ENCODE peak calls at places on chromosomes 3 and 15, in four cellular contexts. One of them, this sample, is unnamed.

GRCh38 chr15:39752991-39753390 is 29.6 kb downstream of the FSIP1 start:
- DNase-seq in omental fat pad: no peak
- DNase-seq in progenitor cell of endocrine pancreas: no peak
- DNase-seq in spleen: no peak
- DNase-seq in this sample: no peak

GRCh38 chr15:49171790-49172189 is 1.7 kb downstream of the GALK2 start:
- DNase-seq in omental fat pad: no peak
- DNase-seq in progenitor cell of endocrine pancreas: no peak
- DNase-seq in spleen: no peak
- DNase-seq in this sample: no peak

GRCh38 chr3:131708216-131708615 is 205.4 kb upstream of the MRPL3 start:
- DNase-seq in omental fat pad: no peak
- DNase-seq in progenitor cell of endocrine pancreas: no peak
- DNase-seq in spleen: no peak
- DNase-seq in this sample: no peak

GRCh38 chr15:47360296-47360695 is 357.0 kb upstream of the SEMA6D start:
- DNase-seq in omental fat pad: no peak
- DNase-seq in progenitor cell of endocrine pancreas: no peak
- DNase-seq in spleen: no peak
- DNase-seq in this sample: no peak

GRCh38 chr3:25235033-25235432 is 193.0 kb upstream of the RARB start:
- DNase-seq in omental fat pad: no peak
- DNase-seq in progenitor cell of endocrine pancreas: no peak
- DNase-seq in spleen: no peak
- DNase-seq in this sample: no peak

GRCh38 chr15:63855735-63856134 is 22.0 kb upstream of the HERC1 start:
- DNase-seq in omental fat pad: no peak
- DNase-seq in progenitor cell of endocrine pancreas: no peak
- DNase-seq in spleen: no peak
- DNase-seq in this sample: no peak

GRCh38 chr3:149080011-149080698 is 6.2 kb downstream of the HLTF start:
- DNase-seq in omental fat pad: no peak
- DNase-seq in progenitor cell of endocrine pancreas: no peak
- DNase-seq in spleen: no peak
- DNase-seq in this sample: no peak

GRCh38 chr15:77944002-77944867 is 133.3 kb downstream of the TBC1D2B start:
- DNase-seq in omental fat pad: peak
- DNase-seq in progenitor cell of endocrine pancreas: peak
- DNase-seq in spleen: peak
- DNase-seq in this sample: peak

GRCh38 chr3:195903950-195904290 is 4.4 kb downstream of the TNK2 start:
- DNase-seq in omental fat pad: no peak
- DNase-seq in progenitor cell of endocrine pancreas: no peak
- DNase-seq in spleen: peak
- DNase-seq in this sample: no peak

GRCh38 chr3:182837855-182838454 is 44.7 kb downstream of the ATP11B start:
- DNase-seq in omental fat pad: no peak
- DNase-seq in progenitor cell of endocrine pancreas: no peak
- DNase-seq in spleen: no peak
- DNase-seq in this sample: no peak

GRCh38 chr3:139354661-139355060 is 10.8 kb downstream of the MRPS22 start:
- DNase-seq in omental fat pad: no peak
- DNase-seq in progenitor cell of endocrine pancreas: no peak
- DNase-seq in spleen: no peak
- DNase-seq in this sample: no peak

GRCh38 chr15:41656188-41656587 is 4.0 kb upstream of the MGA start:
- DNase-seq in omental fat pad: no peak
- DNase-seq in progenitor cell of endocrine pancreas: no peak
- DNase-seq in spleen: no peak
- DNase-seq in this sample: no peak

GRCh38 chr3:72462611-72463011 is 385.6 kb downstream of the SHQ1 start:
- DNase-seq in omental fat pad: no peak
- DNase-seq in progenitor cell of endocrine pancreas: no peak
- DNase-seq in spleen: no peak
- DNase-seq in this sample: no peak

GRCh38 chr3:183210862-183211341 is 42.2 kb upstream of the B3GNT5 start:
- DNase-seq in omental fat pad: no peak
- DNase-seq in progenitor cell of endocrine pancreas: no peak
- DNase-seq in spleen: peak
- DNase-seq in this sample: no peak

GRCh38 chr15:45184562-45185041 is 3.2 kb downstream of the SHF start:
- DNase-seq in omental fat pad: no peak
- DNase-seq in progenitor cell of endocrine pancreas: no peak
- DNase-seq in spleen: peak
- DNase-seq in this sample: no peak

GRCh38 chr3:1693145-1693544 is 405.5 kb upstream of the CNTN4 start:
- DNase-seq in omental fat pad: no peak
- DNase-seq in progenitor cell of endocrine pancreas: no peak
- DNase-seq in spleen: no peak
- DNase-seq in this sample: no peak

GRCh38 chr3:119604878-119605277 is 7.2 kb downstream of the PLA1A start:
- DNase-seq in omental fat pad: no peak
- DNase-seq in progenitor cell of endocrine pancreas: no peak
- DNase-seq in spleen: no peak
- DNase-seq in this sample: no peak

GRCh38 chr3:16060358-16060852 is 114.1 kb upstream of the GALNT15 start:
- DNase-seq in omental fat pad: no peak
- DNase-seq in progenitor cell of endocrine pancreas: no peak
- DNase-seq in spleen: no peak
- DNase-seq in this sample: no peak

GRCh38 chr3:69855436-69856162 is 116.3 kb downstream of the MITF start:
- DNase-seq in omental fat pad: no peak
- DNase-seq in progenitor cell of endocrine pancreas: no peak
- DNase-seq in spleen: no peak
- DNase-seq in this sample: no peak

GRCh38 chr3:129482721-129483120 is 42.7 kb downstream of the IFT122 start:
- DNase-seq in omental fat pad: no peak
- DNase-seq in progenitor cell of endocrine pancreas: no peak
- DNase-seq in spleen: no peak
- DNase-seq in this sample: no peak

GRCh38 chr3:31960793-31961431 is 20.1 kb downstream of the OSBPL10 start:
- DNase-seq in omental fat pad: no peak
- DNase-seq in progenitor cell of endocrine pancreas: no peak
- DNase-seq in spleen: no peak
- DNase-seq in this sample: no peak

GRCh38 chr3:194840661-194841514 is 155.2 kb downstream of the FAM43A start:
- DNase-seq in omental fat pad: no peak
- DNase-seq in progenitor cell of endocrine pancreas: no peak
- DNase-seq in spleen: peak
- DNase-seq in this sample: no peak

GRCh38 chr3:194844046-194844445 is 158.4 kb downstream of the FAM43A start:
- DNase-seq in omental fat pad: no peak
- DNase-seq in progenitor cell of endocrine pancreas: no peak
- DNase-seq in spleen: peak
- DNase-seq in this sample: no peak

GRCh38 chr3:194843543-194843942 is 157.9 kb downstream of the FAM43A start:
- DNase-seq in omental fat pad: no peak
- DNase-seq in progenitor cell of endocrine pancreas: no peak
- DNase-seq in spleen: no peak
- DNase-seq in this sample: no peak

GRCh38 chr3:194838236-194838635 is 152.6 kb downstream of the FAM43A start:
- DNase-seq in omental fat pad: no peak
- DNase-seq in progenitor cell of endocrine pancreas: no peak
- DNase-seq in spleen: peak
- DNase-seq in this sample: no peak

GRCh38 chr3:194841515-194841841 is 155.8 kb downstream of the FAM43A start:
- DNase-seq in omental fat pad: no peak
- DNase-seq in progenitor cell of endocrine pancreas: no peak
- DNase-seq in spleen: no peak
- DNase-seq in this sample: no peak
- TF ChIP-seq CTCF in omental fat pad: no peak
- TF ChIP-seq CTCF in progenitor cell of endocrine pancreas: no peak
- TF ChIP-seq CTCF in spleen: no peak
- TF ChIP-seq CTCF in this sample: no peak

GRCh38 chr3:12830785-12831581 is 10.4 kb downstream of the RPL32 start:
- DNase-seq in omental fat pad: no peak
- DNase-seq in progenitor cell of endocrine pancreas: no peak
- DNase-seq in spleen: no peak
- DNase-seq in this sample: no peak
- TF ChIP-seq CTCF in omental fat pad: no peak
- TF ChIP-seq CTCF in progenitor cell of endocrine pancreas: no peak
- TF ChIP-seq CTCF in spleen: peak
- TF ChIP-seq CTCF in this sample: no peak

GRCh38 chr3:170848294-170848917 is 21.6 kb downstream of the RPL22L1 start:
- DNase-seq in omental fat pad: no peak
- DNase-seq in progenitor cell of endocrine pancreas: no peak
- DNase-seq in spleen: no peak
- DNase-seq in this sample: no peak
- TF ChIP-seq CTCF in omental fat pad: no peak
- TF ChIP-seq CTCF in progenitor cell of endocrine pancreas: peak
- TF ChIP-seq CTCF in spleen: peak
- TF ChIP-seq CTCF in this sample: peak

GRCh38 chr15:67105065-67105951 is 39.9 kb downstream of the SMAD3 start:
- DNase-seq in omental fat pad: no peak
- DNase-seq in progenitor cell of endocrine pancreas: no peak
- DNase-seq in spleen: peak
- DNase-seq in this sample: peak
- TF ChIP-seq CTCF in omental fat pad: no peak
- TF ChIP-seq CTCF in progenitor cell of endocrine pancreas: no peak
- TF ChIP-seq CTCF in spleen: no peak
- TF ChIP-seq CTCF in this sample: no peak

GRCh38 chr3:81003008-81003407 is 758.4 kb downstream of the GBE1 start:
- DNase-seq in omental fat pad: no peak
- DNase-seq in progenitor cell of endocrine pancreas: no peak
- DNase-seq in spleen: no peak
- DNase-seq in this sample: no peak

GRCh38 chr3:81003817-81004216 is 757.6 kb downstream of the GBE1 start:
- DNase-seq in omental fat pad: no peak
- DNase-seq in progenitor cell of endocrine pancreas: no peak
- DNase-seq in spleen: no peak
- DNase-seq in this sample: no peak

DNA sequence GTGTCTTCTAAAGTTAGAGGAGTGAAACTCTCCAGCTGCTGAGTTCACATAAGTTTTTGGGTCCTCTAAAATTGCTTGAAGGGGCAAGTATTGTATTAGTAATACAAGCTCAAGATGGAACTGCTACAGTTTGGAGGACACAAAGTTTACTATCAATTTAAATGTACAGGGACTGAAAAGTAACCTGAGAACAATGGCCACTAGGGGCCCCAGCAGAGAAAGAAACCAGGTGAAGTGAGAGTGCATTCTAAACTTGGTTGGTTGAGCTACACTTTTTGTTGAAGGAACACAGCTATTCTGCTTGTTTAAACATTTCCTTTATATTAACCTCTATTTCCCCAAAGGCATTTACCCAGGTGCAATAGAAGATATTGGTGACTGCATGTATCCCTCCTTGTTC is 755.5 kb downstream of the GBE1 start:
- DNase-seq in omental fat pad: no peak
- DNase-seq in progenitor cell of endocrine pancreas: no peak
- DNase-seq in spleen: no peak
- DNase-seq in this sample: no peak
- TF ChIP-seq CTCF in omental fat pad: no peak
- TF ChIP-seq CTCF in progenitor cell of endocrine pancreas: peak
- TF ChIP-seq CTCF in spleen: no peak
- TF ChIP-seq CTCF in this sample: no peak

GRCh38 chr15:59174846-59175831 is 31.5 kb upstream of the LDHAL6B start:
- DNase-seq in omental fat pad: no peak
- DNase-seq in progenitor cell of endocrine pancreas: peak
- DNase-seq in spleen: no peak
- DNase-seq in this sample: no peak
- TF ChIP-seq CTCF in omental fat pad: no peak
- TF ChIP-seq CTCF in progenitor cell of endocrine pancreas: peak
- TF ChIP-seq CTCF in spleen: peak
- TF ChIP-seq CTCF in this sample: peak

GRCh38 chr3:133926736-133927542 is 31.3 kb upstream of the RAB6B start:
- DNase-seq in omental fat pad: no peak
- DNase-seq in progenitor cell of endocrine pancreas: no peak
- DNase-seq in spleen: no peak
- DNase-seq in this sample: peak
- TF ChIP-seq CTCF in omental fat pad: no peak
- TF ChIP-seq CTCF in progenitor cell of endocrine pancreas: no peak
- TF ChIP-seq CTCF in spleen: no peak
- TF ChIP-seq CTCF in this sample: no peak

GRCh38 chr3:124277516-124277890 is 285.6 kb upstream of the ROPN1 start:
- DNase-seq in omental fat pad: no peak
- DNase-seq in progenitor cell of endocrine pancreas: no peak
- DNase-seq in spleen: no peak
- DNase-seq in this sample: no peak
- TF ChIP-seq CTCF in omental fat pad: no peak
- TF ChIP-seq CTCF in progenitor cell of endocrine pancreas: no peak
- TF ChIP-seq CTCF in spleen: no peak
- TF ChIP-seq CTCF in this sample: no peak

GRCh38 chr3:141996437-141996836 is 120.0 kb downstream of the ATP1B3 start:
- DNase-seq in omental fat pad: no peak
- DNase-seq in progenitor cell of endocrine pancreas: no peak
- DNase-seq in spleen: no peak
- DNase-seq in this sample: no peak

GRCh38 chr3:141994856-141995255 is 118.4 kb downstream of the ATP1B3 start:
- DNase-seq in omental fat pad: no peak
- DNase-seq in progenitor cell of endocrine pancreas: no peak
- DNase-seq in spleen: no peak
- DNase-seq in this sample: no peak

GRCh38 chr3:142003291-142003690 is 126.8 kb downstream of the ATP1B3 start:
- DNase-seq in omental fat pad: no peak
- DNase-seq in progenitor cell of endocrine pancreas: no peak
- DNase-seq in spleen: no peak
- DNase-seq in this sample: no peak

GRCh38 chr3:142000341-142000870 is 124.0 kb downstream of the ATP1B3 start:
- DNase-seq in omental fat pad: no peak
- DNase-seq in progenitor cell of endocrine pancreas: no peak
- DNase-seq in spleen: no peak
- DNase-seq in this sample: no peak

GRCh38 chr3:141998674-141999290 is 122.3 kb downstream of the ATP1B3 start:
- DNase-seq in omental fat pad: no peak
- DNase-seq in progenitor cell of endocrine pancreas: no peak
- DNase-seq in spleen: no peak
- DNase-seq in this sample: no peak
- TF ChIP-seq CTCF in omental fat pad: no peak
- TF ChIP-seq CTCF in progenitor cell of endocrine pancreas: no peak
- TF ChIP-seq CTCF in spleen: peak
- TF ChIP-seq CTCF in this sample: no peak

This sample was measured in suprapubic skin.